ENCODE peak calls at places on chromosomes 5 and 9, in ten cellular contexts. N is NCI-H1092, O is sciatic nerve, S is bronchial epithelial cell, K is upper lobe of right lung, Y is HEK293T, H is AG04449, F is midbrain, V is suprapubic skin, W is psoas muscle. B is an unnamed sample.

GRCh38 chr5:9122528-9122927 is 423.3 kb downstream of the SEMA5A start:
- DNase-seq in K (no peak), V (no peak), H (no peak), F (no peak), O (no peak), W (no peak), S (no peak), N (no peak), Y (no peak), B (no peak)

GRCh38 chr5:170111088-170111796 is 5.5 kb downstream of the FOXI1 start:
- DNase-seq in V (no peak), S (no peak), K (no peak), Y (no peak), O (no peak), H (no peak), N (no peak), W (no peak), F (no peak), B (no peak)

GRCh38 chr9:16870606-16871357 is at the start of gene BNC2:
- DNase-seq in N (no peak), S (no peak), O (peak; percentile 80), F (peak; percentile 57), V (peak; percentile 74), K (no peak), W (peak; percentile 52), H (no peak), Y (peak; percentile 54), B (peak; percentile 35)

GRCh38 chr5:159409801-159410200 is 79.5 kb upstream of the IL12B start:
- DNase-seq in O (no peak), F (no peak), W (no peak), K (no peak), H (no peak), N (no peak), V (no peak), S (no peak), Y (no peak), B (no peak)

GRCh38 chr9:136832581-136832980 is 9.7 kb upstream of the AJM1 start:
- DNase-seq in N (no peak), S (no peak), Y (no peak), K (no peak), F (no peak), O (no peak), W (no peak), H (no peak), V (no peak), B (no peak)

GRCh38 chr5:167871091-167871490 is 420.4 kb upstream of the WWC1 start:
- DNase-seq in F (no peak), W (no peak), Y (no peak), S (no peak), K (no peak), N (no peak), O (no peak), V (no peak), H (no peak), B (no peak)

GRCh38 chr5:180338001-180338707 is 15.0 kb downstream of the GFPT2 start:
- DNase-seq in H (no peak), K (no peak), Y (no peak), S (no peak), W (no peak), F (no peak), V (no peak), N (no peak), O (no peak), B (no peak)

GRCh38 chr9:16726718-16727451 is 143.6 kb downstream of the BNC2 start:
- DNase-seq in S (peak; percentile 53), F (peak; percentile 35), W (peak; percentile 87), K (peak; percentile 86), V (peak; percentile 88), N (peak; percentile 79), Y (peak; percentile 45), O (peak; percentile 87), H (no peak), B (no peak)

GRCh38 chr5:148091991-148092964 is 28.5 kb downstream of the SPINK5 start:
- DNase-seq in V (no peak), K (no peak), S (no peak), H (no peak), W (no peak), Y (no peak), F (no peak), N (no peak), O (no peak), B (no peak)

GRCh38 chr5:56037531-56038010 is 42.8 kb upstream of the IL6ST start:
- DNase-seq in W (no peak), S (no peak), F (peak; percentile 7), O (no peak), V (no peak), N (no peak), K (no peak), Y (no peak), H (no peak), B (no peak)

GRCh38 chr5:20536339-20536738 is 548.3 kb upstream of the CDH18 start:
- DNase-seq in O (no peak), V (no peak), Y (no peak), F (no peak), K (no peak), W (no peak), S (no peak), H (no peak), N (no peak), B (no peak)

GRCh38 chr9:120870206-120870605 is 6.8 kb downstream of the PHF19 start:
- DNase-seq in W (no peak), N (no peak), S (no peak), K (no peak), H (no peak), O (no peak), F (no peak), V (no peak), Y (no peak), B (no peak)

GRCh38 chr9:131661954-131662621 is 77.8 kb downstream of the RAPGEF1 start:
- DNase-seq in V (no peak), H (no peak), K (no peak), F (no peak), W (no peak), S (no peak), Y (no peak), O (no peak), N (no peak), B (no peak)

GRCh38 chr9:94927048-94927761 is 200.7 kb downstream of the AOPEP start:
- DNase-seq in W (no peak), H (no peak), V (no peak), K (peak; percentile 54), O (no peak), N (no peak), Y (no peak), F (no peak), S (no peak), B (no peak)

GRCh38 chr9:111076043-111076442 is 37.8 kb upstream of the LPAR1 start:
- DNase-seq in F (no peak), V (no peak), H (no peak), K (no peak), W (no peak), O (no peak), S (no peak), N (no peak), Y (no peak), B (no peak)

GRCh38 chr9:134212809-134213507 is 48.6 kb upstream of the RNU6ATAC start:
- DNase-seq in N (no peak), H (no peak), F (no peak), O (peak; percentile 54), W (no peak), Y (no peak), V (no peak), S (no peak), K (peak; percentile 30), B (no peak)

GRCh38 chr5:99378443-99378842 is 449.6 kb upstream of the CHD1 start:
- DNase-seq in O (no peak), K (no peak), H (no peak), S (no peak), W (no peak), Y (no peak), F (no peak), V (no peak), N (no peak), B (no peak)

GRCh38 chr9:132036521-132036920 is 43.1 kb downstream of the MED27 start:
- DNase-seq in H (no peak), V (no peak), Y (no peak), O (no peak), F (no peak), N (no peak), W (no peak), S (no peak), K (no peak), B (no peak)

GRCh38 chr5:177416334-177416733 is 7.0 kb upstream of the F12 start:
- DNase-seq in O (no peak), Y (no peak), H (no peak), W (peak; percentile 67), K (peak; percentile 85), V (peak; percentile 87), S (no peak), N (no peak), F (no peak), B (no peak)

GRCh38 chr9:34592895-34593601 is 3.5 kb upstream of the CNTFR start:
- DNase-seq in F (peak; percentile 73), S (peak; percentile 39), H (no peak), W (peak; percentile 87), N (no peak), O (peak; percentile 86), V (peak; percentile 90), K (peak; percentile 84), Y (no peak), B (no peak)

GRCh38 chr9:108963459-108964143 is 29.4 kb downstream of the ABITRAM start:
- DNase-seq in F (no peak), Y (peak; percentile 10), S (no peak), O (no peak), H (no peak), V (no peak), N (no peak), W (no peak), K (no peak), B (no peak)

GRCh38 chr9:18564018-18564880 is 90.3 kb downstream of the ADAMTSL1 start:
- DNase-seq in O (no peak), K (no peak), N (no peak), W (no peak), F (no peak), S (no peak), H (no peak), V (peak; percentile 44), Y (no peak), B (no peak)

GRCh38 chr5:4158750-4159447 is 563.3 kb downstream of the IRX1 start:
- DNase-seq in Y (no peak), S (no peak), O (no peak), H (no peak), F (no peak), W (no peak), K (no peak), N (no peak), V (no peak), B (no peak)